ENCODE peak calls at places on chromosomes 13 and 19, in eight cellular contexts. K is upper lobe of right lung, P is neural progenitor cell, X is IMR-90, I is AG04450, C is MM.1S, J is ovary, H is ascending aorta. T is an unnamed sample.
A peak's percentile ranks its signal among the peaks of the same experiment; 100 is the strongest.

GRCh38 chr13:95355491-95355890 is 54.2 kb upstream of the ABCC4 start:
- DNase-seq in H (no peak), P (no peak), J (no peak), I (peak; percentile 20), X (peak; percentile 78), K (no peak), C (no peak), T (no peak)

GRCh38 chr13:99962242-99962641 is 9.3 kb downstream of the ZIC5 start:
- DNase-seq in P (no peak), I (no peak), X (no peak), K (no peak), H (peak; percentile 7), J (no peak), C (no peak), T (no peak)

GRCh38 chr19:3012522-3013260 is 16.4 kb downstream of the TLE2 start:
- DNase-seq in J (no peak), I (no peak), P (peak; percentile 23), H (no peak), K (no peak), X (no peak), C (no peak), T (no peak)

GRCh38 chr13:102440259-102440936 is 38.5 kb upstream of the FGF14 start:
- DNase-seq in J (no peak), I (no peak), C (peak; percentile 16), K (peak; percentile 69), X (no peak), P (no peak), H (no peak), T (peak; percentile 71)

GRCh38 chr13:104750377-104750776 is 1684.2 kb upstream of the SLC10A2 start:
- DNase-seq in J (no peak), P (no peak), C (no peak), H (no peak), K (no peak), I (no peak), X (no peak), T (no peak)

GRCh38 chr19:17337675-17338439 is 504 bp downstream of the GTPBP3 start:
- DNase-seq in X (no peak), C (peak; percentile 69), K (no peak), P (peak; percentile 63), H (no peak), J (peak; percentile 56), I (no peak), T (no peak)

GRCh38 chr13:57409121-57409520 is 222.4 kb upstream of the PCDH17 start:
- DNase-seq in I (no peak), P (peak; percentile 38), C (no peak), J (no peak), K (no peak), X (no peak), H (no peak), T (no peak)

GRCh38 chr13:35252536-35253205 is 223.8 kb downstream of the MAB21L1 start:
- DNase-seq in K (no peak), P (no peak), I (no peak), X (no peak), C (peak; percentile 29), H (no peak), J (no peak), T (no peak)

GRCh38 chr19:3075605-3076431 is 13.5 kb upstream of the TLE5 start:
- DNase-seq in C (peak; percentile 43), I (no peak), X (no peak), H (no peak), J (peak; percentile 76), K (peak; percentile 86), P (peak; percentile 74), T (peak; percentile 92)

GRCh38 chr19:51702754-51703654 is 9.9 kb downstream of the SPACA6 start:
- DNase-seq in K (peak; percentile 77), X (no peak), C (no peak), J (peak; percentile 70), H (peak; percentile 73), P (peak; percentile 49), I (no peak), T (peak; percentile 75)
- H3K4me3 ChIP-seq in K (peak overlapping the region; percentile 84), X (no peak overlapping the region), C (no peak overlapping the region), J (peak overlapping the region; percentile 75), H (peak overlapping the region; percentile 60), P (peak overlapping the region; percentile 62), I (no peak overlapping the region), T (peak overlapping the region; percentile 66)

DNA sequence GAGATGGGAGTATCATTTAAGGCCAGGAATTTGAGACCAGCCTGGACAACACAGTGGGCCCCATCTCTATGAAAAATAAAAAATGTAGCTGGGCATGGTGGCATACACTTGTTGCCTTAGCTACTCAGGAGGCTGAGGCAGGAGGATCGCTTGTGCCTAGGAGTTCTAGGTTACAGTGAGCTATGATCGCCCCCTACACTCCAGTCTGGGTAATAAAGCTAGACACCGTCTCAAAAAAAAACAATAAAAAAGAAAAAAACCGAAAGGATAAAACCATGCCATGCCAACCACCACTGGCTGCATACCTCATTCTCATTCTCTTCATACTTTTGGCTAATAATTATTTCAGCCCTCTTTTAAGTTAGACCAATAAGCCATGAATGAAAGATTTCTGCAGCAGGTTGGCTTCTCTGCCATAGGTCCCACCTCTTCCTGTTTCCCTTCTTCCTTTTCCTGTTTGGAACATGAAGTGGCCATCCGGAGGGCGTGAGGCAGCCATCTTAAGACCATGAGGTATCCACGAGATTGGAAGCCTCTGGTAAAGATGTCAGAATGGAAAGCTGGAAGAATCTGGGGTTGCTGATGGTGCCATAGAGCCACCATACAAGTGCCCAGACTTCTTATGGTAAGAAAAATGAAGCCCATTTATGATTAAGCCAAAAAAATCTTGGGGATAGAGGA is 171.3 kb downstream of the CACNA1A start:
- DNase-seq in K (no peak), I (no peak), X (no peak), J (no peak), P (no peak), C (no peak), H (no peak), T (no peak)
- H3K9me3 ChIP-seq in K (peaks cover 6% of the 10 kb centered on the region), I (peaks cover 10% of the 10 kb centered on the region), X (peaks cover 7% of the 10 kb centered on the region), J (no peaks in the 10 kb centered on the region), P (peaks cover 8% of the 10 kb centered on the region), C (no peaks in the 10 kb centered on the region), H (peaks cover 19% of the 10 kb centered on the region), T (no peaks in the 10 kb centered on the region)

GRCh38 chr19:46298477-46299003 is 1.7 kb downstream of the HIF3A start:
- DNase-seq in C (no peak), K (no peak), J (no peak), X (no peak), P (no peak), H (no peak), I (no peak), T (peak; percentile 11)

GRCh38 chr19:46299004-46299509 is 2.2 kb downstream of the HIF3A start:
- DNase-seq in K (peak; percentile 97), J (peak; percentile 100), I (peak; percentile 48), C (no peak), X (peak; percentile 50), H (peak; percentile 97), P (no peak), T (peak; percentile 91)

GRCh38 chr19:46299695-46300094 is 2.9 kb downstream of the HIF3A start:
- DNase-seq in K (peak; percentile 41), P (no peak), H (no peak), I (no peak), C (no peak), J (peak; percentile 34), X (no peak), T (no peak)

GRCh38 chr19:46296722-46297431 is at the start of gene HIF3A:
- DNase-seq in X (no peak), H (peak; percentile 71), P (peak; percentile 98), K (peak; percentile 86), C (no peak), I (no peak), J (peak; percentile 79), T (peak; percentile 63)

DNA sequence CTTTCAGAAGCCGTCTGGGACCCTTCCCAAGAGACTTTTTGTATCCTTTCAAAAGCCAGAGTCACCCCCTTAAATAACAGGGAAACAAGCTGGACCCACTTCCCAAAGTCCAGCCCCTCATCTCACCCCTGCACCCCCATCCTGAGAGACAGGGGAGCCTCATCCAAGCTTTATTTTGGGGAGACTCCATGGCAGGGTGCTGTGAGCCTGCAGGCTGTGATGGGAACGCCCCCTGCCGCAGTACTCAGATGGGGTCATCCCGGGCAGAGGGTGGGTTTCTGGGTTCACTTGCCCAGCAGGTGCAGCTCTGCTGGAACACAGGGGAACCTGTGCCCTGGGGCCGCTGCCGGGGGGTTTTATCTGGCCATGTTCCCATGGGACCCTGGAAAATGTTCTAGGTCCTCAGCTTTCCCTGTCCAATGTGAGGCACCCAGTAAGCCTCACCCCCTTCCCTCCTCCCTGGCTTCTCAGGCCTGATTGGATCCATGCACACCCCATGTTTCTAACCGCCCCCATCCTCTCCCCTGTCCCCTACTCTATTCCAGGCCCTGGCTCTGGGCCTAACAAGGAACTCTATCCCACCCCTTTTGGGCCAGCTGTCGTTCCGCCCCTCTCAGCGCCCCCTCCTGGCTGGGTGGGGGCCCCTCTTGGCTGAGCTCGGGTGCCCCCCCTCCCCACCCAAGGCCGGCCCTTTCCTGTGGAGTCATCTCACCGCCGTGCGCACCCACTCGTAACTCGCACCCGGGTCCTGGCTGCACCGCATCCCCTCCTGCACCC is 1.0 kb downstream of the HIF3A start:
- DNase-seq in C (no peak), K (peak; percentile 82), H (peak; percentile 88), X (no peak), I (no peak), P (peak; percentile 26), J (peak; percentile 78), T (peak; percentile 36)
- TF ChIP-seq CTCF in C (no peak), K (peak; percentile 41), H (peak; percentile 38), X (no peak), I (no peak), P (peak; percentile 26), J (no peak), T (no peak)

GRCh38 chr19:342801-343421 is 1.7 kb downstream of the MIER2 start:
- DNase-seq in I (peak; percentile 65), H (peak; percentile 85), P (no peak), X (peak; percentile 93), K (peak; percentile 73), J (no peak), C (no peak), T (no peak)

GRCh38 chr19:343451-343931 is 1.1 kb downstream of the MIER2 start:
- DNase-seq in C (no peak), J (no peak), H (no peak), K (no peak), P (no peak), X (no peak), I (no peak), T (no peak)

GRCh38 chr19:340620-341385 is 3.8 kb downstream of the MIER2 start:
- DNase-seq in J (no peak), I (no peak), P (no peak), H (no peak), K (no peak), X (no peak), C (no peak), T (no peak)

GRCh38 chr19:342128-342455 is 2.5 kb downstream of the MIER2 start:
- DNase-seq in C (no peak), K (no peak), P (no peak), H (no peak), I (no peak), J (no peak), X (no peak), T (no peak)

DNA sequence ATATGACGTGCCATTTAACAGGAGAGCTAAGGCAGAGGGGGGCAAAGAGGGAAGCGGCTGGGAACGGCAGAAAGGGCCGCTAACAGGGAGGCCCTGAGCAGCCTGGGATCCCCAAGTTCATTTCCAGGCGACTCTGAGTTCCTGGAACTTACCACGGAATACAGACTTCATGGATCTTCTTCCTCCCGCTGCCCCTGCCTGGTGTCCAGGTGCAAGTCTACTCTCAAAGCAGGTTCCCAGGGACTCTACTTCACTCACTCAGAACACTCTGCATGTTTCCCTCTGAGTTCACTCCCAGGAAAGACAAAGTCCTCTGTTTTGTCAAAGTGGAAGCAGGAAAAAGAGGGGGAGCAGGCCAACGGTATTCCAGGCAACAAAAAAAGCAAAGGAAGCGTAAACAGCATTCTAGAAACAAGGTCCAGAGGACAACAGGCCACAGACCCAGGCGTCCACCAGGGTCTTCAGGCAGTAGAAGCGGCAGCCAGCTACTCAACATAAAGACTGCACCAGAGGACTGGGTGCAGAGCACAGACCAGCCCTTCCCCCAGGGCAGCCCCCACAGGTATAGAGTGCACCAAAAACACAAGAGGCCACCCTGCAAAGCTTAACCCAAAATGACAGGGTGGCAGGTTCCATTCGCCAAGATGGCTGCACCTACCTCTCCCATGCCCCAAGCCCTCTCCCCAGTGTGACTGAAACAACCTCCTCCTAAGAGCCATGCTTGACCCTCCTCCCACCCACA is 3.0 kb downstream of the MIER2 start:
- DNase-seq in I (no peak), X (no peak), C (no peak), H (no peak), J (no peak), P (no peak), K (no peak), T (no peak)
- H3K4me3 ChIP-seq in I (peak overlapping the region; percentile 71), X (no peak overlapping the region), C (no peak overlapping the region), H (no peak overlapping the region), J (no peak overlapping the region), P (no peak overlapping the region), K (peak overlapping the region; percentile 79), T (no peak overlapping the region)

T was measured in pancreas.